ENCODE peak calls at places on chromosomes 2 and 18, in nine cellular contexts. Q, O, C, U, R, I, Z, M and A are unnamed samples.

GRCh38 chr18:59567445-59567844 is 129.8 kb downstream of the CCBE1 start:
- DNase-seq in Q (no peak), O (no peak), C (no peak), U (no peak), R (no peak), I (no peak), Z (no peak), M (no peak), A (no peak)

GRCh38 chr18:34608064-34608463 is 102.0 kb upstream of the DTNA start:
- DNase-seq in Q (no peak), O (no peak), C (no peak), U (no peak), R (no peak), I (no peak), Z (no peak), M (no peak), A (no peak)

GRCh38 chr2:64608867-64609228 is 44.9 kb downstream of the SERTAD2 start:
- DNase-seq in Q (peak), O (no peak), C (no peak), U (no peak), R (no peak), I (no peak), Z (no peak), M (no peak), A (no peak)

GRCh38 chr2:109415460-109416004 is 198.2 kb downstream of the SEPTIN10 start:
- DNase-seq in Q (no peak), O (no peak), C (no peak), U (no peak), R (no peak), I (no peak), Z (no peak), M (no peak), A (no peak)

GRCh38 chr2:234133004-234133403 is 82.5 kb downstream of the SPP2 start:
- DNase-seq in Q (no peak), O (no peak), C (no peak), U (no peak), R (peak), I (no peak), Z (peak), M (no peak), A (no peak)

GRCh38 chr2:148519013-148519412 is 125.5 kb upstream of the EPC2 start:
- DNase-seq in Q (no peak), O (no peak), C (no peak), U (no peak), R (no peak), I (no peak), Z (no peak), M (no peak), A (no peak)

GRCh38 chr2:152571035-152571766 is 146.1 kb downstream of the PRPF40A start:
- DNase-seq in Q (no peak), O (no peak), C (no peak), U (no peak), R (no peak), I (peak), Z (peak), M (no peak), A (no peak)

GRCh38 chr2:43537137-43537536 is 58.7 kb downstream of the THADA start:
- DNase-seq in Q (no peak), O (no peak), C (no peak), U (no peak), R (no peak), I (no peak), Z (no peak), M (no peak), A (no peak)

GRCh38 chr2:21800356-21800755 is 676.6 kb downstream of the TDRD15 start:
- DNase-seq in Q (no peak), O (no peak), C (no peak), U (no peak), R (no peak), I (no peak), Z (no peak), M (no peak), A (no peak)

GRCh38 chr2:37343537-37344434 is 644 bp upstream of the QPCT start:
- DNase-seq in Q (peak), O (peak), C (no peak), U (peak), R (no peak), I (peak), Z (peak), M (peak), A (no peak)

GRCh38 chr18:65846107-65846506 is 95.3 kb downstream of the CDH7 start:
- DNase-seq in Q (no peak), O (no peak), C (no peak), U (no peak), R (no peak), I (no peak), Z (no peak), M (no peak), A (no peak)

GRCh38 chr2:105736145-105736544 is 8.6 kb upstream of the NCK2 start:
- DNase-seq in Q (no peak), O (no peak), C (no peak), U (no peak), R (no peak), I (no peak), Z (no peak), M (no peak), A (no peak)

GRCh38 chr2:174675615-174676014 is 78.0 kb upstream of the WIPF1 start:
- DNase-seq in Q (no peak), O (no peak), C (no peak), U (no peak), R (no peak), I (no peak), Z (no peak), M (no peak), A (no peak)

GRCh38 chr18:76494181-76494540 is 881 bp downstream of the ZNF516 start:
- DNase-seq in Q (no peak), O (peak), C (peak), U (peak), R (no peak), I (peak), Z (peak), M (no peak), A (no peak)

GRCh38 chr2:231099918-231100317 is 24.9 kb downstream of the HTR2B start:
- DNase-seq in Q (no peak), O (no peak), C (no peak), U (no peak), R (no peak), I (no peak), Z (no peak), M (no peak), A (no peak)

GRCh38 chr2:235352541-235352940 is 141.3 kb upstream of the AGAP1 start:
- DNase-seq in Q (no peak), O (no peak), C (no peak), U (no peak), R (no peak), I (no peak), Z (no peak), M (no peak), A (no peak)

GRCh38 chr2:140808816-140809215 is 1322.0 kb downstream of the LRP1B start:
- DNase-seq in Q (peak), O (no peak), C (no peak), U (no peak), R (no peak), I (no peak), Z (no peak), M (no peak), A (no peak)

GRCh38 chr2:230043025-230043424 is 25.7 kb downstream of the SLC16A14 start:
- DNase-seq in Q (no peak), O (no peak), C (no peak), U (no peak), R (no peak), I (no peak), Z (no peak), M (no peak), A (no peak)

GRCh38 chr18:424071-424868 is 76.2 kb downstream of the COLEC12 start:
- DNase-seq in Q (peak), O (no peak), C (no peak), U (no peak), R (peak), I (peak), Z (peak), M (peak), A (no peak)

GRCh38 chr2:241867776-241868420 is 1.6 kb upstream of the RTP5 start:
- DNase-seq in Q (no peak), O (peak), C (peak), U (no peak), R (no peak), I (no peak), Z (no peak), M (no peak), A (no peak)

GRCh38 chr18:61992923-61993322 is 100.1 kb upstream of the RNF152 start:
- DNase-seq in Q (no peak), O (no peak), C (no peak), U (peak), R (no peak), I (peak), Z (peak), M (no peak), A (no peak)

GRCh38 chr2:46701152-46701551 is 214.5 kb downstream of the MCFD2 start:
- DNase-seq in Q (peak), O (no peak), C (no peak), U (no peak), R (no peak), I (peak), Z (peak), M (no peak), A (no peak)

GRCh38 chr2:172970660-172971059 is 105.0 kb upstream of the MAP3K20 start:
- DNase-seq in Q (peak), O (no peak), C (no peak), U (no peak), R (no peak), I (no peak), Z (no peak), M (no peak), A (no peak)

GRCh38 chr2:236969767-236970655 is 115.7 kb upstream of the COPS8 start:
- DNase-seq in Q (no peak), O (no peak), C (no peak), U (no peak), R (no peak), I (no peak), Z (no peak), M (no peak), A (no peak)

GRCh38 chr2:200747668-200748618 is 63.8 kb upstream of the BZW1 start:
- DNase-seq in Q (no peak), O (peak), C (no peak), U (peak), R (no peak), I (peak), Z (peak), M (peak), A (peak)

GRCh38 chr2:144268036-144268678 is 251.8 kb downstream of the ZEB2 start:
- DNase-seq in Q (no peak), O (no peak), C (no peak), U (no peak), R (no peak), I (no peak), Z (no peak), M (no peak), A (no peak)

GRCh38 chr2:184835081-184835728 is 236.9 kb downstream of the ZNF804A start:
- DNase-seq in Q (no peak), O (no peak), C (no peak), U (no peak), R (no peak), I (peak), Z (no peak), M (peak), A (no peak)

GRCh38 chr2:239296020-239296932 is 104.5 kb downstream of the HDAC4 start:
- DNase-seq in Q (no peak), O (no peak), C (no peak), U (no peak), R (no peak), I (no peak), Z (no peak), M (no peak), A (no peak)

GRCh38 chr2:18413794-18414396 is 146.6 kb downstream of the RDH14 start:
- DNase-seq in Q (peak), O (peak), C (no peak), U (peak), R (no peak), I (peak), Z (peak), M (peak), A (no peak)

GRCh38 chr18:77108001-77108692 is 24.4 kb downstream of the MBP start:
- DNase-seq in Q (no peak), O (peak), C (no peak), U (peak), R (no peak), I (peak), Z (peak), M (peak), A (no peak)

GRCh38 chr2:62717503-62718081 is 12.1 kb downstream of the EHBP1 start:
- DNase-seq in Q (no peak), O (no peak), C (no peak), U (no peak), R (no peak), I (no peak), Z (no peak), M (no peak), A (no peak)

GRCh38 chr2:25065768-25066167 is 23.9 kb downstream of the EFR3B start:
- DNase-seq in Q (no peak), O (no peak), C (no peak), U (no peak), R (no peak), I (no peak), Z (no peak), M (no peak), A (no peak)

GRCh38 chr2:15763106-15763821 is 171.6 kb downstream of the DDX1 start:
- DNase-seq in Q (no peak), O (no peak), C (peak), U (no peak), R (no peak), I (no peak), Z (no peak), M (no peak), A (no peak)

GRCh38 chr18:3148930-3149535 is 70.7 kb downstream of the MYOM1 start:
- DNase-seq in Q (peak), O (no peak), C (no peak), U (peak), R (no peak), I (no peak), Z (peak), M (peak), A (no peak)

GRCh38 chr2:224444011-224444410 is 42.1 kb upstream of the FAM124B start:
- DNase-seq in Q (peak), O (no peak), C (no peak), U (no peak), R (no peak), I (no peak), Z (no peak), M (no peak), A (no peak)

GRCh38 chr2:206211657-206212255 is 52.1 kb downstream of the EEF1B2 start:
- DNase-seq in Q (no peak), O (no peak), C (no peak), U (peak), R (no peak), I (peak), Z (peak), M (peak), A (no peak)

GRCh38 chr18:13136689-13137040 is 81.9 kb upstream of the LDLRAD4 start:
- DNase-seq in Q (peak), O (no peak), C (peak), U (no peak), R (no peak), I (no peak), Z (no peak), M (no peak), A (no peak)
- H3K4me3 ChIP-seq in Q (peak), O (peak), C (peak), U (peak), R (peak), I (peak), Z (peak), M (peak), A (no peak)

GRCh38 chr2:177029501-177029900 is 183.1 kb upstream of the HNRNPA3 start:
- DNase-seq in Q (no peak), O (no peak), C (no peak), U (no peak), R (no peak), I (no peak), Z (no peak), M (no peak), A (no peak)
- TF ChIP-seq CTCF in Q (no peak), O (peak), C (no peak), U (no peak), R (no peak), I (no peak), Z (no peak), M (no peak), A (peak)

GRCh38 chr2:82986899-82987298 is 1472.2 kb downstream of the SUCLG1 start:
- DNase-seq in Q (no peak), O (no peak), C (no peak), U (no peak), R (no peak), I (no peak), Z (no peak), M (no peak), A (no peak)

GRCh38 chr2:82985572-82986197 is 1473.4 kb downstream of the SUCLG1 start:
- DNase-seq in Q (no peak), O (no peak), C (no peak), U (no peak), R (no peak), I (no peak), Z (no peak), M (no peak), A (no peak)
- H3K4me3 ChIP-seq in Q (no peak), O (no peak), C (no peak), U (no peak), R (no peak), I (no peak), Z (no peak), M (no peak), A (no peak)

DNA sequence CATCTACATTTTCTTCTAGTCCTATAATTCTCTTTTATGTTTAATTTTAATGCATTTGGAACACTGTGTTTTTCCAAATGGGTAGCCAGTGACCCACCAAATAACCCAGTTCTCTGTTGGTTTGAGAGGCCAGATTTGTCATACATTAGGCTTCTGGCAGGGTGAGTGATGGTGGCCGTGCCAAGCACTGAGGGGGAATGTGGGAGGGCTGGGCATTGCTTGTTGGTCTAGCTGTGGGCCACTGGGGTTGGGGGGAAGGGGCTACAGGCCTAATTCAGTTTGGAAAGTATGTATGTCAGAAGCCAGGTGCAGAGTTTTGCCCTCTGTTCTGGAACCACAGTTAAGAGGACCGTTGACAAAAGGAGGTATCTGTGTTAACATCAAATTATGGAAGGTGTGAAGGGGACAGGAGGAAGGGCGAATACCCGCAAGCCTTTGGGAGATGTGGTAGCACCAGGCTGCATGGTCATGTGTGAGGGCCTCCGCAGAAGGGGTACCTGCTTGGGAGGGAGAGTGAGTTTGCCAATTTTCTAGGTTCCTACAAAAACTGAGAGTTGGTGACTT is 38.1 kb upstream of the SCLY start:
- DNase-seq in Q (no peak), O (no peak), C (no peak), U (no peak), R (no peak), I (no peak), Z (no peak), M (no peak), A (no peak)
- TF ChIP-seq CTCF in Q (no peak), O (no peak), C (no peak), U (no peak), R (no peak), I (no peak), Z (no peak), M (no peak), A (no peak)

GRCh38 chr2:210475726-210476125 is 833 bp downstream of the LANCL1 start:
- DNase-seq in Q (peak), O (no peak), C (no peak), U (no peak), R (no peak), I (peak), Z (no peak), M (no peak), A (no peak)
- H3K4me3 ChIP-seq in Q (no peak), O (no peak), C (peak), U (peak), R (peak), I (peak), Z (peak), M (peak), A (peak)